ENCODE peak calls at places on chromosomes 13 and 19, in seven cellular contexts. X is body of pancreas, C is heart left ventricle, J is thoracic aorta, V is cardiac muscle cell, L is ovary, Z is gastrocnemius medialis. Q is an unnamed sample. For H3K9me3, the result is how much of the 10 kb centered on the place peaks cover.

GRCh38 chr13:67416047-67416925 is 186.2 kb upstream of the PCDH9 start:
- DNase-seq in X (peak), V (peak), J (no peak), L (no peak), Z (no peak), C (peak), Q (peak)

GRCh38 chr13:45269204-45269603 is 68.4 kb upstream of the KCTD4 start:
- DNase-seq in C (no peak), Z (no peak), V (no peak), J (no peak), X (no peak), L (no peak), Q (no peak)

GRCh38 chr13:59770451-59770850 is 393.3 kb downstream of the DIAPH3 start:
- DNase-seq in J (no peak), C (no peak), V (no peak), L (no peak), X (no peak), Z (no peak), Q (no peak)

GRCh38 chr13:41520699-41521630 is 63.6 kb downstream of the RGCC start:
- DNase-seq in L (no peak), Z (no peak), C (no peak), X (no peak), V (no peak), J (no peak), Q (no peak)

GRCh38 chr13:110471833-110472162 is 89.7 kb downstream of the RAB20 start:
- DNase-seq in Z (peak), L (no peak), C (no peak), J (no peak), X (peak), V (no peak), Q (no peak)

GRCh38 chr13:62046512-62046911 is 630.9 kb upstream of the PCDH20 start:
- DNase-seq in J (no peak), V (no peak), C (peak), Z (no peak), L (no peak), X (no peak), Q (peak)

GRCh38 chr19:43532571-43532961 is 422 bp upstream of the ZNF575 start:
- DNase-seq in X (peak), Z (no peak), V (no peak), C (peak), J (no peak), L (peak), Q (peak)

GRCh38 chr13:46586766-46587509 is 34.0 kb downstream of the LRCH1 start:
- DNase-seq in C (no peak), L (no peak), Z (no peak), V (no peak), J (no peak), X (no peak), Q (no peak)

GRCh38 chr13:77831870-77832269 is 86.8 kb downstream of the EDNRB start:
- DNase-seq in J (no peak), X (no peak), C (no peak), L (no peak), Z (no peak), V (no peak), Q (no peak)

GRCh38 chr13:30479154-30479553 is 13.4 kb upstream of the HMGB1 start:
- DNase-seq in X (no peak), Z (no peak), L (no peak), V (no peak), C (no peak), J (no peak), Q (no peak)

GRCh38 chr19:4316940-4317339 is 12.5 kb downstream of the FSD1 start:
- DNase-seq in J (no peak), Z (no peak), X (no peak), C (no peak), V (no peak), L (no peak), Q (no peak)

DNA sequence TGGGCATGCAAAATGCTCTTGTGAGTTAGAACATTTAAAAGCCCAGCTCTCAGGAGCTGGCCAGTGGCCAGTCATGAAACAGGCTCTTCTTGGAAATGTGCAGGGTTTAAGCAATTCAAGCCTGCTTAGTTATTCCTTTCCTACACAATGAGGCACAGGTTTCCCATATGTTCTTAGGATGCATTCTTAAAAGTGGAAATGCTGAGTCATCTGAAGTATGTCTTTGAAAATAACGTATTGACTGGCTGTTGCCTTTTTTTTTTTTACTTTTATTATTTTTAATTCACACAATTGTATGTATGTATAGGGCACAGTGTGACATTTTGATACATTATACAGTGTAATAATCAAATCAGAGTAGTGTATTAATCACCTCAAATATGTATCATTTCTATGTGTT is 300.6 kb downstream of the SLC7A1 start:
- DNase-seq in J (no peak), C (no peak), L (no peak), Z (no peak), X (no peak), V (no peak), Q (no peak)
- H3K9me3 ChIP-seq in J (under half), C (under half), L (under half), Z (under half), X (under half), V (under half), Q (under half)

DNA sequence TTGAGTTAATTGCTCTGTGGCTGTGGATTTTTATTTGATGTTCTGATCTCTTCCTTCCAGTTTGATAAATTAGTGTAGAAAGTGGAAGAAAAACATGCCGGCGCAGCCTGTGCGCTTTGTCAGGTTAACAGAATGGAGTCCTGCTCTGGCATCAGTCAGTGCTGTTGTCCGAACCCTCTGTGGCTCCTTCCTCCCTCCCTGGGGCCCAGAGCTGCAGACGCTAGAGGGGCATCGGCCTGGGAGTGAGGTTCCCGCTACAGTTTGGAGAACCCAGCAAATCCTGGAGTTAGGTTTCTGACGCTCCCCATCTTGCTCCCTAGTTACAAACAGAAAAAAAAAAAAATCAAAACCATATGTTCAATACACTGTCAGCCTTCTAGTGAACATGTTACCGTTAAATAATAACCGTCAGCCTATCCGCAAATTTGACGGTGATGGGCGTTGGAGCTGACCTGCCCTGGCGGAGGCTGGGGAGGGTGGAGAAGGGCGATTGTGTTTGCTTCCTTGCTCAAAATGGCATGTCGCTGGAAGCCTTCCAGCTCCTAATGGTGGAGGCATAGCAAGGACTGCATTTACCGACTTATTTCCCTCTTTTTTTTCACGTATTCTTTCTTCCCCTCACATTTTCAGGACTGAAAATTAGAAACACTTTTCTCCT is 13.5 kb downstream of the MBNL2 start:
- DNase-seq in X (peak), V (no peak), J (no peak), Z (no peak), L (no peak), C (no peak), Q (no peak)
- H3K4me3 ChIP-seq in X (no peak), V (no peak), J (peak), Z (peak), L (no peak), C (peak), Q (no peak)

DNA sequence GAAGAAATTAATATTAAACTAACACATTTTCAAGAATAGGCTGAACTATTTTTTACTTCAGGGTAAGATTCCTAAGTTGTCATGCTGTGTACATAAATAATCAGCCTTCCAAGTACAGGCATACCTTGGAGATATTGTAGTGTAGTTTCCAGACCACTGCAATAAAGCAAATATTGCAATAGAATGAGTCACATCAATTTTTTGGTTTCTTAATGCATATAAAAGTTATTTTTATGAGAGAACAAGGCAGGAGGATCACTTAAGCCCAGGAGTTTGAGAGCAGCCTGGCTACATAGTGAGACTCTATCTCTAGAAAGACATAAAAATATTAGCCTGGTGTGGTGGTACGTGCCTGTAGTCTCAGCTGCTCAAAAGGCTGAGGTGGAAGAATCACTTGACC is 511.5 kb downstream of the UQCRFS1 start:
- DNase-seq in L (no peak), X (no peak), C (no peak), Z (no peak), J (no peak), V (no peak), Q (no peak)
- H3K9me3 ChIP-seq in L (under half), X (under half), C (under half), Z (under half), J (under half), V (under half), Q (under half)

GRCh38 chr19:32809754-32810153 is 59.8 kb downstream of the SLC7A9 start:
- DNase-seq in J (no peak), Z (no peak), L (no peak), X (no peak), C (no peak), V (no peak), Q (no peak)
- H3K4me3 ChIP-seq in J (no peak), Z (no peak), L (no peak), X (no peak), C (no peak), V (no peak), Q (no peak)

GRCh38 chr13:38073931-38074330 is 204.4 kb upstream of the TRPC4 start:
- DNase-seq in L (no peak), V (no peak), Z (no peak), X (no peak), J (no peak), C (no peak), Q (no peak)
- H3K9me3 ChIP-seq in L (under half), V (under half), Z (under half), X (under half), J (under half), C (under half), Q (under half)

GRCh38 chr19:13866463-13867046 is 10.4 kb upstream of the NANOS3 start:
- DNase-seq in L (no peak), Z (no peak), C (no peak), J (no peak), V (no peak), X (no peak), Q (no peak)
- H3K4me3 ChIP-seq in L (no peak), Z (peak), C (peak), J (peak), V (peak), X (no peak), Q (peak)

GRCh38 chr13:18993884-18994660 is 187.6 kb downstream of the TUBA3C start:
- DNase-seq in C (no peak), X (peak), J (no peak), L (no peak), Z (peak), V (no peak), Q (no peak)
- H3K9me3 ChIP-seq in C (under half), X (under half), J (under half), L (under half), Z (under half), V (under half), Q (under half)

DNA sequence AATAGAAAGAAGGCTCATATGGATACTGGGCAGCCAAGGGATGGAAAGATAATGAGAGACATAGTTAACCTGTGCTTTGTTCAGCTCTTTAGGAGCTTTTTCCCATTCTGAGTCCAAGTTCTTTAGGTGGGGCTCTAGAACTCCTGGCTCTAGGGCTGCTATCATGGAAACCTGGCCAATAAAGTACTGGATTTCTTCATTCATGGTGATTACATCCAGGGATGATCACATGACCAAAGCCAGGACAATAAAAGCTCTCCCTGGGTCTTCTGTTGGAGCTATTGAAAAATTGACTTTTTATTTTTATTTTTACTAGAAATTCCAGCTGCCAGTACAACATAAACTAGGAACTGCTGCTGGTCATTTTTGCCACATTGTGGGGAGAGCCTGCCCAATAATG is 224.8 kb upstream of the STARD13 start:
- DNase-seq in Z (no peak), V (no peak), L (no peak), X (no peak), C (no peak), J (no peak), Q (no peak)
- H3K4me3 ChIP-seq in Z (no peak), V (no peak), L (no peak), X (no peak), C (no peak), J (peak), Q (no peak)

Q was measured in upper lobe of right lung.